ENCODE peak calls at places on chromosomes 12 and 14, in four cellular contexts. N is GM12878, I is HepG2, W is K562. U is an unnamed sample.

GRCh38 chr12:109591041-109591440 is 17.4 kb downstream of the MVK start:
- DNase-seq in N (no peak), I (no peak), W (no peak), U (no peak)

GRCh38 chr12:46187023-46187422 is 81.8 kb downstream of the SLC38A1 start:
- DNase-seq in N (no peak), I (no peak), W (no peak), U (no peak)

GRCh38 chr14:68911594-68912227 is 67.4 kb downstream of the ACTN1 start:
- DNase-seq in N (no peak), I (peak), W (peak), U (peak)

GRCh38 chr12:118900954-118901353 is 80.4 kb upstream of the SRRM4 start:
- DNase-seq in N (no peak), I (no peak), W (no peak), U (no peak)

GRCh38 chr14:61841145-61841544 is 78.9 kb downstream of the SNAPC1 start:
- DNase-seq in N (no peak), I (no peak), W (no peak), U (no peak)

GRCh38 chr14:61132336-61132735 is 148.8 kb downstream of the TMEM30B start:
- DNase-seq in N (no peak), I (no peak), W (no peak), U (no peak)

GRCh38 chr14:95290769-95291440 is 28.8 kb downstream of the CLMN start:
- DNase-seq in N (no peak), I (no peak), W (no peak), U (no peak)

GRCh38 chr14:71429900-71430299 is 502.3 kb upstream of the RGS6 start:
- DNase-seq in N (no peak), I (no peak), W (no peak), U (no peak)

GRCh38 chr14:89912667-89913211 is 41.8 kb downstream of the EFCAB11 start:
- DNase-seq in N (no peak), I (peak), W (no peak), U (peak)

GRCh38 chr12:62658910-62659309 is 192.3 kb downstream of the MON2 start:
- DNase-seq in N (no peak), I (no peak), W (no peak), U (no peak)

GRCh38 chr12:94614288-94614721 is 36.1 kb downstream of the TMCC3 start:
- DNase-seq in N (no peak), I (no peak), W (no peak), U (peak)

GRCh38 chr14:90574640-90575131 is 177.9 kb downstream of the CALM1 start:
- DNase-seq in N (no peak), I (no peak), W (no peak), U (no peak)

GRCh38 chr14:52876806-52877205 is 74.0 kb downstream of the FERMT2 start:
- DNase-seq in N (no peak), I (no peak), W (no peak), U (no peak)

GRCh38 chr12:39467432-39467870 is 24.5 kb upstream of the KIF21A start:
- DNase-seq in N (peak), I (no peak), W (no peak), U (no peak)

GRCh38 chr14:63713765-63714164 is 14.1 kb downstream of the SGPP1 start:
- DNase-seq in N (no peak), I (no peak), W (peak), U (no peak)

GRCh38 chr12:31326689-31327659 is 1.0 kb upstream of the SINHCAF start:
- DNase-seq in N (no peak), I (no peak), W (no peak), U (no peak)

GRCh38 chr14:54002653-54003052 is 46.0 kb upstream of the BMP4 start:
- DNase-seq in N (no peak), I (no peak), W (no peak), U (no peak)

GRCh38 chr12:46831335-46832083 is 5.7 kb upstream of the SLC38A4 start:
- DNase-seq in N (no peak), I (no peak), W (no peak), U (no peak)

GRCh38 chr12:54891717-54892478 is 37.6 kb downstream of the MUCL1 start:
- DNase-seq in N (no peak), I (peak), W (no peak), U (no peak)

GRCh38 chr12:93244514-93245077 is 133.1 kb upstream of the NUDT4 start:
- DNase-seq in N (peak), I (no peak), W (no peak), U (no peak)

GRCh38 chr14:50562841-50563240 is 2.9 kb downstream of the ATL1 start:
- DNase-seq in N (no peak), I (no peak), W (no peak), U (no peak)

GRCh38 chr14:101111620-101112290 is 208.2 kb upstream of the RTL1 start:
- DNase-seq in N (no peak), I (no peak), W (no peak), U (no peak)

GRCh38 chr12:26712892-26713291 is 120.1 kb downstream of the ITPR2 start:
- DNase-seq in N (no peak), I (no peak), W (no peak), U (no peak)

GRCh38 chr12:56461235-56462159 is 6.9 kb upstream of the SPRYD4 start:
- DNase-seq in N (no peak), I (peak), W (no peak), U (no peak)

GRCh38 chr14:37195327-37195726 is 2.4 kb upstream of the MIPOL1 start:
- DNase-seq in N (no peak), I (peak), W (no peak), U (no peak)

GRCh38 chr12:19712041-19712440 is 272.7 kb downstream of the AEBP2 start:
- DNase-seq in N (no peak), I (no peak), W (no peak), U (no peak)

GRCh38 chr12:32702470-32702869 is 23.4 kb downstream of the DNM1L start:
- DNase-seq in N (no peak), I (no peak), W (no peak), U (no peak)

GRCh38 chr14:98909251-98909944 is 362.6 kb downstream of the BCL11B start:
- DNase-seq in N (no peak), I (peak), W (no peak), U (no peak)

GRCh38 chr12:106248849-106249371 is 1.1 kb upstream of the CKAP4 start:
- DNase-seq in N (no peak), I (no peak), W (no peak), U (no peak)

GRCh38 chr14:73489481-73490175 is 1.1 kb upstream of the RIOX1 start:
- DNase-seq in N (no peak), I (no peak), W (peak), U (no peak)

GRCh38 chr12:82862069-82862841 is 175.5 kb downstream of the TMTC2 start:
- DNase-seq in N (no peak), I (no peak), W (no peak), U (peak)

GRCh38 chr12:131432532-131433260 is 278.2 kb upstream of the SFSWAP start:
- DNase-seq in N (peak), I (no peak), W (no peak), U (no peak)

GRCh38 chr12:104288635-104289258 is 14.8 kb upstream of the EID3 start:
- DNase-seq in N (peak), I (peak), W (peak), U (peak)

GRCh38 chr12:104286538-104287482 is 16.7 kb upstream of the EID3 start:
- DNase-seq in N (peak), I (peak), W (peak), U (peak)

GRCh38 chr12:104282109-104282508 is 21.4 kb upstream of the EID3 start:
- DNase-seq in N (no peak), I (no peak), W (peak), U (no peak)

GRCh38 chr12:104281636-104282035 is 21.9 kb upstream of the EID3 start:
- DNase-seq in N (no peak), I (no peak), W (no peak), U (no peak)

GRCh38 chr12:104285740-104286537 is 17.6 kb upstream of the EID3 start:
- DNase-seq in N (no peak), I (no peak), W (peak), U (no peak)
- TF ChIP-seq TARDBP in N (no peak), I (no peak), W (no peak), U (no peak)

DNA sequence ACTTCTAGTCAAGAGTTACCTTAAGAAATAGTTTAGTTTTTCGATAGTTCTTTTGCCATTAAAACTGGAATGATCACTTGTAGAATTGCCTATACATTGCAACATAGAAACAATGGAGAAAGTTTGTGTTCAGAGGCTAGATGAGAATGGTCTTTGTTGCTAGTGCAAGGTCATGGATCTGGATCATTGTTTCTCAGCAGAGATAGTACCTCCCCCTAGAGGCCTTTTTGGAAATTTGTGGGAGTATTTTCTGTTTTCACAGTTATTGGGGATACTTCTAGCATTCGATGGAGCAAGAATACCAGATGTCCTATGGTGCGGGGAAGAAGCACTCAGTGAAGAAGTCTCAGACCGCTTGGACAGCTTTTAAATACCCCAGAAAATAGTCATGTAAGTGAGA is 138.8 kb upstream of the HMGA2 start:
- DNase-seq in N (no peak), I (peak), W (peak), U (peak)
- TF ChIP-seq TARDBP in N (no peak), I (no peak), W (no peak), U (no peak)

DNA sequence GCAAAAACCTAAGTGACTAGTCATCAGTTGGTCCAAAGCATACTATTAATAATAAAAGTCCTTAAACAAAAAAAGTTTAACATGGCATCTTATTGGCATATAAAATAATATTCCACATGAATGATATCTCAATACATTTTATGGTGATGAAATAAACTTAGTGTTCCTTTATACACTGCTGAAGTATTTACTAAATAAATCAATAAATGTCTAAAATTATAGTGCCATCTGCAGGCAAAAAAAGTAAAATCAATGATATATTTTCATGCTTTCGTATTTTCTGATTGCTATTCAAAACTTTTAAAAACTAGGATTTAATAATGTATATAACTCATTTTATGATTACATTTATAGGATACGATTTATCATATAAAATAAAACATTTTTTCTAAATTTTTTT is 30.5 kb downstream of the PUS7L start:
- DNase-seq in N (no peak), I (no peak), W (no peak), U (no peak)
- TF ChIP-seq TARDBP in N (no peak), I (no peak), W (no peak), U (no peak)

GRCh38 chr14:64968651-64969050 is 3.5 kb downstream of the RAB15 start:
- DNase-seq in N (no peak), I (no peak), W (no peak), U (no peak)
- TF ChIP-seq TARDBP in N (no peak), I (no peak), W (no peak), U (no peak)

DNA sequence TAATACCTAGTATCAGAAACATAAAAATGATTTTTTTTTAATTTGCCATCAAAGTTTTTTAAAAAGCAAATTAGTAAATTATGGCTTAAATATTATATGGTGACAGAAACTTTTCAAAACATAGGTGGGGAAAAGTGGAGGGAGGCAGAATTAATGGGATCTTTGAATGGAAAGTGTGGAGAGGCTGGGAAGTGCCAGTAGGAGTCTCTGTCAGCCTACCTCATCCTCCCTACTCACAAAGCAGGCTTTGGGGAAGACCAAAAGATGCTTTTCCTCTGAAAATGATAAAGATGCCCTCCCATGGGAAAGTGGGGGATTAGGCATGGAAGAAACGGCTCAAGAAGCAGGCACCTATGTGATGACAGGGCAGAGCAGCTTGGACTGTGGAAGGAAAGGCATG is 21.8 kb downstream of the PLEK2 start:
- DNase-seq in N (no peak), I (no peak), W (no peak), U (no peak)
- TF ChIP-seq TARDBP in N (no peak), I (no peak), W (no peak), U (no peak)